ENCODE peak calls at places on chromosomes 3 and 15, in ten cellular contexts. One of them, this sample, is unnamed.

GRCh38 chr3:4271834-4272233 is 31.3 kb upstream of the SETMAR start:
- DNase-seq in vagina: no peak
- DNase-seq in IMR-90: peak
- DNase-seq in heart left ventricle: no peak
- DNase-seq in GM12891: no peak
- DNase-seq in sigmoid colon: no peak
- DNase-seq in ovary: no peak
- DNase-seq in Peyer's patch: no peak
- DNase-seq in A549: peak
- DNase-seq in lower leg skin: no peak
- DNase-seq in this sample: no peak

GRCh38 chr3:78872195-78872594 is 895.6 kb downstream of the ROBO1 start:
- DNase-seq in ovary: no peak
- DNase-seq in vagina: no peak
- DNase-seq in lower leg skin: no peak
- DNase-seq in IMR-90: no peak
- DNase-seq in GM12891: no peak
- DNase-seq in sigmoid colon: no peak
- DNase-seq in A549: no peak
- DNase-seq in heart left ventricle: no peak
- DNase-seq in Peyer's patch: no peak
- DNase-seq in this sample: no peak

GRCh38 chr3:49476563-49476962 is 6.5 kb downstream of the DAG1 start:
- DNase-seq in Peyer's patch: no peak
- DNase-seq in heart left ventricle: no peak
- DNase-seq in ovary: no peak
- DNase-seq in GM12891: no peak
- DNase-seq in sigmoid colon: no peak
- DNase-seq in lower leg skin: no peak
- DNase-seq in vagina: no peak
- DNase-seq in IMR-90: no peak
- DNase-seq in A549: no peak
- DNase-seq in this sample: no peak

GRCh38 chr15:44726568-44727461 is 9.5 kb upstream of the TRIM69 start:
- DNase-seq in A549: peak
- DNase-seq in vagina: no peak
- DNase-seq in heart left ventricle: no peak
- DNase-seq in ovary: no peak
- DNase-seq in Peyer's patch: no peak
- DNase-seq in lower leg skin: no peak
- DNase-seq in IMR-90: peak
- DNase-seq in GM12891: no peak
- DNase-seq in sigmoid colon: peak
- DNase-seq in this sample: no peak

GRCh38 chr15:31402511-31403056 is 75.9 kb downstream of the KLF13 start:
- DNase-seq in IMR-90: peak
- DNase-seq in lower leg skin: peak
- DNase-seq in Peyer's patch: no peak
- DNase-seq in sigmoid colon: peak
- DNase-seq in GM12891: no peak
- DNase-seq in heart left ventricle: peak
- DNase-seq in vagina: no peak
- DNase-seq in A549: no peak
- DNase-seq in ovary: peak
- DNase-seq in this sample: peak

GRCh38 chr3:179181993-179182551 is 33.9 kb downstream of the PIK3CA start:
- DNase-seq in Peyer's patch: no peak
- DNase-seq in vagina: no peak
- DNase-seq in A549: no peak
- DNase-seq in sigmoid colon: no peak
- DNase-seq in GM12891: no peak
- DNase-seq in heart left ventricle: no peak
- DNase-seq in ovary: no peak
- DNase-seq in lower leg skin: no peak
- DNase-seq in IMR-90: peak
- DNase-seq in this sample: no peak

GRCh38 chr3:52019352-52020080 is 23.8 kb upstream of the RPL29 start:
- DNase-seq in lower leg skin: no peak
- DNase-seq in ovary: peak
- DNase-seq in IMR-90: no peak
- DNase-seq in heart left ventricle: peak
- DNase-seq in GM12891: no peak
- DNase-seq in vagina: no peak
- DNase-seq in sigmoid colon: no peak
- DNase-seq in A549: no peak
- DNase-seq in Peyer's patch: no peak
- DNase-seq in this sample: no peak

GRCh38 chr3:50003766-50004278 is 63.9 kb downstream of the RBM6 start:
- DNase-seq in Peyer's patch: no peak
- DNase-seq in lower leg skin: no peak
- DNase-seq in A549: no peak
- DNase-seq in ovary: no peak
- DNase-seq in GM12891: no peak
- DNase-seq in sigmoid colon: no peak
- DNase-seq in vagina: no peak
- DNase-seq in IMR-90: peak
- DNase-seq in heart left ventricle: no peak
- DNase-seq in this sample: no peak

GRCh38 chr3:41653575-41654239 is 308.2 kb downstream of the ULK4 start:
- DNase-seq in lower leg skin: no peak
- DNase-seq in heart left ventricle: no peak
- DNase-seq in A549: no peak
- DNase-seq in IMR-90: peak
- DNase-seq in ovary: no peak
- DNase-seq in Peyer's patch: no peak
- DNase-seq in sigmoid colon: no peak
- DNase-seq in vagina: no peak
- DNase-seq in GM12891: no peak
- DNase-seq in this sample: no peak

GRCh38 chr3:23209747-23210495 is 6.8 kb downstream of the UBE2E2 start:
- DNase-seq in sigmoid colon: no peak
- DNase-seq in Peyer's patch: no peak
- DNase-seq in A549: no peak
- DNase-seq in ovary: no peak
- DNase-seq in IMR-90: no peak
- DNase-seq in heart left ventricle: no peak
- DNase-seq in vagina: no peak
- DNase-seq in lower leg skin: no peak
- DNase-seq in GM12891: no peak
- DNase-seq in this sample: no peak

GRCh38 chr3:36193448-36193847 is 186.9 kb upstream of the STAC start:
- DNase-seq in GM12891: no peak
- DNase-seq in IMR-90: no peak
- DNase-seq in vagina: no peak
- DNase-seq in A549: no peak
- DNase-seq in heart left ventricle: no peak
- DNase-seq in sigmoid colon: no peak
- DNase-seq in lower leg skin: no peak
- DNase-seq in Peyer's patch: no peak
- DNase-seq in ovary: no peak
- DNase-seq in this sample: no peak

DNA sequence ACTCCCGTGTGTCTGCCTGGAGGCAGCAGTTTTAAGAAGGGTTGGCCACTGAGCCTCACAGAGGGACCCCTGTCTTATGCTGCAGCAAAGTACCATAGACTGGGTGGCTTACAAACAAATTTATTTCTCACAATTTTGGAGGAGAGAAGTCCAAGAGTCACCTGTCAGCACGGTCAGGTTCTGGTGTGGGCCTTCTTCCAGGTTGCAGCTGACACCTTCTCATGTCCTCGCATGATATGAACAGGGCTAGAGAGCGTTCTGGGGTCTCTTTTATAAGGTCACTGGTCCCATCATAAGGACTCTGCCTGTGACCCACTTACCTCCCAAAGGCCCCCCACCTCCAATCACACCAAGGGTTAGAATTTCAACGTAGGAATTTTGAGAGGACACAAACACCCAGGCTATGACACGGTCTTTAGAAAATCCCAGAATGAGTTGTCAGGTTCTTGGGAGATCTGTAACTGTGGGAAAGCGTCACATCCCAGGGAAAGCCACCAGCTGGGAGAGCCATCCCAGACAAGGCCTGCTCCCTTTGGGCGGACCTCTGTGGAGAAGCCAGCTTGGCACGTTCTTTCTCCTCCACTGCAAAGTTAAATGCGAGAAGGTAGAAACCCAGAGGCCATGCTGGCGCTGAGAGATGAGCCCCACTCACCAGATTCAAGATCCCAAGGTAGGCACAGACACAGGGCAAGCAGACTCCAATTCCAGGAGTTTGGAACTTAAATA is at the start of gene FBXW12:
- DNase-seq in heart left ventricle: no peak
- DNase-seq in sigmoid colon: no peak
- DNase-seq in Peyer's patch: no peak
- DNase-seq in A549: no peak
- DNase-seq in GM12891: no peak
- DNase-seq in lower leg skin: no peak
- DNase-seq in ovary: no peak
- DNase-seq in vagina: no peak
- DNase-seq in IMR-90: no peak
- DNase-seq in this sample: no peak
- TF ChIP-seq POLR2A in heart left ventricle: no peak
- TF ChIP-seq POLR2A in sigmoid colon: no peak
- TF ChIP-seq POLR2A in Peyer's patch: no peak
- TF ChIP-seq POLR2A in A549: no peak
- TF ChIP-seq POLR2A in GM12891: no peak
- TF ChIP-seq POLR2A in lower leg skin: no peak
- TF ChIP-seq POLR2A in ovary: no peak
- TF ChIP-seq POLR2A in vagina: no peak
- TF ChIP-seq POLR2A in IMR-90: no peak
- TF ChIP-seq POLR2A in this sample: no peak

DNA sequence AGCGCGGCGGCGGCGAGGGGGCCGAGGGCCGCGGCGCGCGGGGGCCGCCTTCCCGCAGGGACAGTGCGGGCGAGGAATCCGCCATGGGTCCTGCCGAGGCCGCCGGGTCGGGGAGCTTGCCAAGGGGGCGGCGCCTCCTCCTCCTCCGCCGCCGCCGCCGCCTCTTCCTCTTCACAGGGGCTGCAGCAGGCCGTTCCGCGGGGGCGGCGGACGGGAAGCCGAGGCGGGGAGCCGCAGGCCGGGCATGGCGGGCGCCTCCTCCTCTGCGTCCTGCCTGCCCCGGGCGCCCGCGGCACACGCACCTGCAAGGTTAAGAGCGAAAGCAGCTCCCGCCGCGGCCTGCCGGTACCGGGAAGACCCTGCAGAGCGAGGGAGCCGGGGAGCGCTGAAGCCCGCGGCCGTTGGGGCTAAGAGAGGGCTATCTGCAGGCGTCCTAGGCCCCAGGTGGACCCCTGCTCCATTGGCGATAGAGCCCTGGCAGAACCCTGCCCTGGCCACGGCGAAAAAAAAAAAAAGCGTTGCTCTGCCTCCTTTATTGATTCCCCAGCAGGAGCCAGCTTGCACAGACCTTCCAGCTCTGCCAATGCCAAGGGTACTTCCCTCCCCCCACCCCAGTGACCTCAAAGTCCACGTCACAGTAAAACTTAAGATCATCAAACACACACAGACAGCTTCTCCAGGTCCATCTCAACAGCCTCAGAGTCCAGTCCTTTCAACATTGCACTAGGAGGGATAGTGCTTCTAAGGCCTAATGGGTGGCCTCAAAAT is at the start of gene LYSMD2:
- DNase-seq in GM12891: peak
- DNase-seq in vagina: no peak
- DNase-seq in IMR-90: peak
- DNase-seq in heart left ventricle: peak
- DNase-seq in sigmoid colon: peak
- DNase-seq in A549: peak
- DNase-seq in lower leg skin: peak
- DNase-seq in Peyer's patch: peak
- DNase-seq in ovary: peak
- DNase-seq in this sample: peak
- TF ChIP-seq POLR2A in GM12891: no peak
- TF ChIP-seq POLR2A in vagina: no peak
- TF ChIP-seq POLR2A in IMR-90: no peak
- TF ChIP-seq POLR2A in heart left ventricle: no peak
- TF ChIP-seq POLR2A in sigmoid colon: no peak
- TF ChIP-seq POLR2A in A549: peak
- TF ChIP-seq POLR2A in lower leg skin: no peak
- TF ChIP-seq POLR2A in Peyer's patch: no peak
- TF ChIP-seq POLR2A in ovary: no peak
- TF ChIP-seq POLR2A in this sample: no peak

DNA sequence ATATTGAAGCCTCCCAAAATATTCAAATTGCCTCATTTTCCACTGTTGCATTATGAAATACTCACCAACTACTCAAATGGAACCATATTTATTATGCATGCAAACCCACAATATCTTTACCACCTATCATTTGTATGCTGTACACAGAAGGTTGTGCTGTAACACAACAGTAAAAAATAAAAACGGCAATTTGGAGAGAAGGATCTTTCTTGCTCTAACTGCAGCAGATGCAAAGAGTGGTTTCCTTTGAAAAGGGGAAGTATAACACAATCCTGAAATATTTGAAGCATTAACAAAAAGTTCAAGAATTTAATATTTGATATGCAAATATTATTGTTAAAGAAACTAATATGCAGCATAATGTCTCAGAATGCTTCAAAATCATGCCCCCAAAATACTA is 244.5 kb upstream of the SUCLG2 start:
- DNase-seq in sigmoid colon: no peak
- DNase-seq in GM12891: no peak
- DNase-seq in vagina: no peak
- DNase-seq in A549: no peak
- DNase-seq in IMR-90: no peak
- DNase-seq in heart left ventricle: no peak
- DNase-seq in Peyer's patch: no peak
- DNase-seq in ovary: no peak
- DNase-seq in lower leg skin: no peak
- DNase-seq in this sample: no peak
- TF ChIP-seq POLR2A in sigmoid colon: no peak
- TF ChIP-seq POLR2A in GM12891: no peak
- TF ChIP-seq POLR2A in vagina: no peak
- TF ChIP-seq POLR2A in A549: no peak
- TF ChIP-seq POLR2A in IMR-90: no peak
- TF ChIP-seq POLR2A in heart left ventricle: no peak
- TF ChIP-seq POLR2A in Peyer's patch: no peak
- TF ChIP-seq POLR2A in ovary: no peak
- TF ChIP-seq POLR2A in lower leg skin: no peak
- TF ChIP-seq POLR2A in this sample: no peak

DNA sequence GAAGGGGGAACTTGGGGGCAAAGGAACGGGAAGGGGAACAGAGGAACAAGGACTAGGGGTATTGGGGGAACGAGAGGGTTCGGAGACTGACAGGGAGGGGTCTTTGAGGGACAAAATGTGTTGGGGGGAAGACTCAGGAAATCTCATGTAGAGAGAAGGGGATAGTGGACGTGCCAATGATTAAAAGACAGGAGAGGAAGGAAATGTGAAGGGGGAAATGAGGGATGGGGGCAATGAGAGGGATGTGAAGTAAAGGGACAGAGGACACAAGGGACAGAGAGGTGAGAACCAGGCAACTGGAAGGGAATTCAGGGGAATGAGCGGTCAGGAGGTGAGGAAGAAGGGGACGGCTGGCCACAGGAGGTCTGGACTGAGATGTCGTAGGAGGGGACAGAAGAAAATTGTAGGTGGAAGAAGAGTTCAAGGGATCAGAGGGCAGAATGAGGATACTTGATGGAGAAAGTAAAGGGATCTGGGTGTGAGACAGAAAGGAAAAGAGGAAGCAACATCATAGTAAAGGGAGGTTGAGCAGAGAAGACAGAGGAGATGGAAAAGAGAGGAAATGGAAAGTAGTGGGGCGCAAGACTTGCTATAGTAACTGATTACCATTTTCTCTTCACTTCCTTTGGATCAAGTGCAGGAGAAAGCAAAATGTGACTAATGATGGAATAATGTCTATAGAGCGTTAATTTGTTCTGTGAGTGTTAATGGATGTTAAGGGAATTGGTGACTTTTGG is 717 bp downstream of the RAB8B start:
- DNase-seq in lower leg skin: no peak
- DNase-seq in GM12891: no peak
- DNase-seq in vagina: no peak
- DNase-seq in A549: no peak
- DNase-seq in Peyer's patch: no peak
- DNase-seq in heart left ventricle: no peak
- DNase-seq in sigmoid colon: no peak
- DNase-seq in ovary: no peak
- DNase-seq in IMR-90: no peak
- DNase-seq in this sample: no peak
- TF ChIP-seq POLR2A in lower leg skin: no peak
- TF ChIP-seq POLR2A in GM12891: no peak
- TF ChIP-seq POLR2A in vagina: no peak
- TF ChIP-seq POLR2A in A549: no peak
- TF ChIP-seq POLR2A in Peyer's patch: no peak
- TF ChIP-seq POLR2A in heart left ventricle: no peak
- TF ChIP-seq POLR2A in sigmoid colon: no peak
- TF ChIP-seq POLR2A in ovary: no peak
- TF ChIP-seq POLR2A in IMR-90: no peak
- TF ChIP-seq POLR2A in this sample: no peak

This sample was measured in suprapubic skin.